ENCODE peak calls at places on chromosomes 7 and 10, in eight cellular contexts. Y is breast epithelium, E is fibroblast of lung, V is Peyer's patch, M is fibroblast of mammary gland, B is vagina, G is GM12878, I is BJ. N is an unnamed sample.

GRCh38 chr7:91632948-91633519 is 247.5 kb downstream of the MTERF1 start:
- DNase-seq in I (no peak), V (no peak), G (no peak), B (no peak), E (no peak), Y (no peak), M (no peak), N (no peak)

GRCh38 chr7:28309684-28310083 is 102.6 kb upstream of the CREB5 start:
- DNase-seq in G (no peak), M (no peak), V (no peak), Y (no peak), B (no peak), I (no peak), E (no peak), N (no peak)

GRCh38 chr7:15042285-15042684 is 139.7 kb upstream of the DGKB start:
- DNase-seq in I (no peak), E (no peak), B (no peak), M (no peak), Y (no peak), V (no peak), G (no peak), N (no peak)

GRCh38 chr10:101260764-101261341 is 31.6 kb upstream of the LBX1 start:
- DNase-seq in G (no peak), I (no peak), M (no peak), V (no peak), B (no peak), Y (no peak), E (no peak), N (no peak)

GRCh38 chr7:155232911-155233702 is 64.6 kb upstream of the INSIG1 start:
- DNase-seq in B (no peak), G (no peak), V (no peak), M (peak), Y (no peak), E (no peak), I (no peak), N (peak)

GRCh38 chr10:28719789-28720436 is 42.6 kb downstream of the BAMBI start:
- DNase-seq in G (no peak), I (no peak), V (no peak), Y (no peak), E (peak), M (peak), B (no peak), N (no peak)

GRCh38 chr7:134004829-134005505 is 122.2 kb upstream of the LRGUK start:
- DNase-seq in M (no peak), I (no peak), E (no peak), Y (no peak), B (no peak), V (no peak), G (no peak), N (no peak)

GRCh38 chr10:89738551-89739209 is 37.3 kb downstream of the KIF20B start:
- DNase-seq in V (no peak), B (no peak), E (no peak), G (peak), M (no peak), I (no peak), Y (no peak), N (no peak)

GRCh38 chr10:124524991-124525653 is 63.5 kb downstream of the LHPP start:
- DNase-seq in Y (peak), V (no peak), B (no peak), E (no peak), M (peak), G (no peak), I (no peak), N (peak)

GRCh38 chr10:15182541-15183207 is 14.2 kb upstream of the NMT2 start:
- DNase-seq in B (no peak), I (no peak), G (no peak), E (no peak), M (peak), Y (no peak), V (no peak), N (no peak)

GRCh38 chr7:155344270-155344617 is 46.6 kb downstream of the INSIG1 start:
- DNase-seq in G (no peak), V (no peak), I (no peak), Y (no peak), B (no peak), E (no peak), M (no peak), N (no peak)

GRCh38 chr10:61410353-61410752 is 42.8 kb downstream of the TMEM26 start:
- DNase-seq in I (no peak), Y (no peak), V (no peak), B (no peak), M (no peak), E (no peak), G (no peak), N (no peak)

GRCh38 chr10:127922675-127923366 is 15.9 kb downstream of the PTPRE start:
- DNase-seq in B (no peak), M (peak), I (no peak), V (no peak), Y (peak), G (no peak), E (peak), N (peak)

GRCh38 chr7:157825325-157825724 is 488.5 kb downstream of the DNAJB6 start:
- DNase-seq in M (no peak), B (no peak), G (no peak), E (no peak), Y (no peak), I (no peak), V (no peak), N (no peak)

GRCh38 chr10:91891285-91892001 is 17.8 kb downstream of the FGFBP3 start:
- DNase-seq in B (no peak), M (peak), G (no peak), V (no peak), E (peak), I (no peak), Y (no peak), N (no peak)

GRCh38 chr10:58873161-58873560 is 303.3 kb upstream of the PHYHIPL start:
- DNase-seq in G (no peak), I (no peak), M (no peak), Y (no peak), E (no peak), V (no peak), B (no peak), N (no peak)

GRCh38 chr10:123804716-123805115 is 86.9 kb downstream of the CPXM2 start:
- DNase-seq in M (peak), V (no peak), G (no peak), Y (no peak), I (peak), B (no peak), E (peak), N (no peak)

GRCh38 chr7:107056728-107057473 is 12.4 kb downstream of the PRKAR2B start:
- DNase-seq in E (no peak), Y (no peak), I (no peak), G (no peak), B (no peak), V (no peak), M (no peak), N (no peak)

GRCh38 chr10:117001144-117001543 is 3.8 kb downstream of the SHTN1 start:
- DNase-seq in G (no peak), M (no peak), E (no peak), Y (no peak), I (no peak), V (no peak), B (no peak), N (no peak)

GRCh38 chr10:78815702-78816334 is 252.9 kb upstream of the ZMIZ1 start:
- DNase-seq in I (no peak), Y (no peak), V (no peak), E (no peak), M (no peak), G (no peak), B (no peak), N (no peak)

GRCh38 chr10:92290076-92290836 is 622 bp downstream of the CPEB3 start:
- DNase-seq in V (no peak), M (peak), B (no peak), E (peak), I (no peak), G (no peak), Y (peak), N (peak)

GRCh38 chr10:86757110-86757790 is 831 bp downstream of the BMPR1A start:
- DNase-seq in I (no peak), G (no peak), E (peak), Y (peak), V (peak), M (peak), B (no peak), N (peak)

GRCh38 chr7:132261296-132261695 is 315.0 kb downstream of the PLXNA4 start:
- DNase-seq in B (no peak), M (no peak), V (no peak), I (no peak), E (no peak), G (no peak), Y (no peak), N (no peak)

GRCh38 chr7:74029991-74030415 is 2.0 kb downstream of the ELN start:
- DNase-seq in E (no peak), M (no peak), V (no peak), G (no peak), I (no peak), Y (no peak), B (no peak), N (peak)

GRCh38 chr10:110353244-110354119 is 48.8 kb upstream of the SMNDC1 start:
- DNase-seq in M (peak), E (peak), V (no peak), G (no peak), I (peak), B (no peak), Y (peak), N (peak)

GRCh38 chr7:131642429-131642828 is 86.0 kb upstream of the PODXL start:
- DNase-seq in G (no peak), M (no peak), E (no peak), Y (no peak), I (no peak), B (no peak), V (no peak), N (peak)

DNA sequence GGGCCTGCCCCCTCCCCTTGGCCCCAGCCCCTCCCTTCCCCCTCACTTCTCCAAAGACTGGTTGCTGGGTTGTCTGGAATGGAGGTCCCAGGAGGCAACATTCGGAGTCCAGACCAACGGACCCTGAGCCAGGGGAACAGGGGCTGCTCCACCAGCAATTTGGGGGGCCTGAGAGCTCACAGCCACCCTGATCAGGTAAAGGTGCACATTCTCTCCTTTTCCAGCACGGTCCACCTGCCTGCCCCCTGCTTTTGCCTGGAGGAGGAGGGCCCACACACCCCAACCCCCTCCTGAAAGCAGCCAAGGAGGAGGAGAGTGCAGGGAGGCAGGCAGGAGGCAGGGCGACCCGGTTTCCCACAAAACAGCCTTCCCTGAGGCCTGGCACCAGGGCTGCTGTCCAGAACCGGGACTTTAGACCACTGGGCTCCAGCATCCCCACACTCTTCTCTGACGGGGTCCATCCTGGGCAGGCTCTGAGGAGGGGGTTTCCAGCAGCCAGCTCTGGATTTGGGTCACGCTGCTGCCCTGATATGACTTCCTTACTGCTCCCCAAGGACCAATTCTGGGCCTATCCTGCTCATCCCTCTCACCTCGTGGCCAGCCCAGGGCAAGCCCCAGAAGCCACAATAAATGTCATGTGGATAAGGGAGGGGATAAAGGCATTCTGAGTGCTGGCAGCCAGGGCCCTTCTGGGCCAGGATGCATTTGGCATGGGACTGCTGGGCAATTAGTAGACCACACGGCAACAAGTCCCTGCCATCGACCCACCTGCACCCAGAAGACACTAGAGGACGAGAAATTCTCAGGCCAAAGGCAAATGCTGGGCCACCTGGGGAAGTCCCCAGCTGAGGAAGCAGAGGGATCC is 1.1 kb upstream of the CAMK2B start:
- DNase-seq in Y (peak), M (no peak), B (peak), I (no peak), E (no peak), V (no peak), G (no peak), N (peak)
- H3K4me3 ChIP-seq in Y (no peak), M (no peak), B (no peak), I (no peak), E (no peak), V (no peak), G (no peak), N (no peak)

GRCh38 chr10:56349611-56350010 is 11.4 kb downstream of the ZWINT start:
- DNase-seq in E (no peak), Y (no peak), B (no peak), V (no peak), M (no peak), G (no peak), I (no peak), N (no peak)
- TF ChIP-seq CTCF in E (no peak), Y (no peak), B (no peak), V (no peak), M (no peak), G (peak), I (no peak), N (peak)

DNA sequence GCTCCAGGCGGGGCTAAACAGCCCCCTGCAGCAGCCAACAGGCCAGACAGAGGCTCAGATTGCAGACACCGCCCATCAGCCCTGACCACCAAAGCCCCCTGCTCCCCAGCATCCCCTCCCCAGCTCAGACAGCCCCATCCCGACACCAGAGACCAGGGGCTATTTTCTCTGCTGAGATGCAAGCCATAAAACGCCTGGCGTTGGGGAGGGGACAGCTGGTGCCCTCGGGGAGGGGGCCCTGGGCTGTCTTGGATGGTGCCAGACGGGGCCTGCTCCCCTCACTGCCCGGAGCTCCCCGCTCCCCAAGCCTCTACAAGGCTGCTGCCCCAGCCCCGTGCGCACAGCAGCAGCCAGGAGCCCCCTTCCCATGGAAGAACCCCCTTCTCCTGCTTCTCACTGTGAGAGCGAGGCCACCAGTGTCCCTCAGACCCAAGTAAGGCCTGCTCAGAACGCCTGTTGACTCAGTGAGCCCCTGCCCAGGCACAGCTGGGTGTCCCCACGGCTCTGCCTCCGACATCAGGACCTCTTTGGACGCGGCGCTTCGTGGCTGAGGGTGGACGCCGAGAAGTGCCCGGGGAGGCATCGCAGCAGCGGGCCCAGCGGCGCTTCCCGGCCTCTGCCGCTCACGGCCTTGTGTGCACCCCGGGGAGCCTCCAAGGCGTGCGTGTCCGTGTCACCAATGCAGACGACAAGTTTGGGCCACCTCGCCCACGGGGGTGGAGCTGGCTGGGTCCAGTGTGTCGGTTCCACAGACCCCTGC is 32.0 kb downstream of the GET4 start:
- DNase-seq in G (no peak), Y (no peak), I (no peak), E (no peak), V (no peak), M (no peak), B (no peak), N (no peak)
- H3K4me3 ChIP-seq in G (no peak), Y (peak), I (no peak), E (no peak), V (peak), M (no peak), B (no peak), N (no peak)

GRCh38 chr10:114694062-114694461 is 36.0 kb upstream of the ABLIM1 start:
- DNase-seq in B (no peak), Y (no peak), V (no peak), I (no peak), M (no peak), E (peak), G (no peak), N (no peak)

GRCh38 chr10:114691442-114691941 is 33.4 kb upstream of the ABLIM1 start:
- DNase-seq in M (peak), G (no peak), B (no peak), V (no peak), I (no peak), E (peak), Y (no peak), N (no peak)

GRCh38 chr10:114697061-114697598 is 39.1 kb upstream of the ABLIM1 start:
- DNase-seq in Y (no peak), M (peak), V (no peak), B (no peak), I (peak), E (peak), G (no peak), N (peak)

GRCh38 chr10:114698271-114699185 is 40.5 kb upstream of the ABLIM1 start:
- DNase-seq in M (no peak), G (no peak), E (peak), V (no peak), I (peak), Y (no peak), B (no peak), N (no peak)

GRCh38 chr10:114694735-114695134 is 36.7 kb upstream of the ABLIM1 start:
- DNase-seq in I (no peak), G (no peak), M (no peak), V (no peak), E (no peak), B (no peak), Y (no peak), N (no peak)
- TF ChIP-seq CTCF in I (peak), G (peak), M (peak), V (peak), E (peak), B (no peak), Y (no peak), N (peak)

GRCh38 chr10:121084029-121084674 is 233.0 kb downstream of the WDR11 start:
- DNase-seq in B (no peak), E (no peak), V (no peak), M (no peak), Y (no peak), G (no peak), I (no peak), N (no peak)
- H3K4me3 ChIP-seq in B (no peak), E (no peak), V (no peak), M (no peak), Y (no peak), G (no peak), I (no peak), N (no peak)

DNA sequence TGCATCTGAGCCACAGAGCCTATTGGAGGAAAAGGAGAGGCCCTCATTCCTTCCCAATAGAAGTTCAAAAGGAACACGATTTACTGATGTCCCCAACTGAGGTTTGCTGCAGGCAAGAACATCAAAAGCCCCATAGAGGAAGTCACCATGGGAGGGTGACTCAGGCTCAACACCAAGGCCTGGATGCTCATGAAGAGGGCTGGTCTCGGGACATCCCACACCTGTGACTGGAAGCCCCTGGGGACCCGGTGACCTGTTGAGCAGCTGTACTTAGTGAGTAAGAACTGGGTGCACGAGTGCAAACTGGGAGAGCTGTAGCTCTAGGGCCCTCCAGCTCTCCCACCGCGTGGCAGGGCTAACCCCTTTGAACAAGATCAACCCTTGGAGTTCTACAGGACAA is 38.0 kb downstream of the CYTH3 start:
- DNase-seq in G (no peak), B (no peak), M (no peak), V (no peak), Y (no peak), E (no peak), I (no peak), N (no peak)
- TF ChIP-seq CTCF in G (no peak), B (no peak), M (no peak), V (no peak), Y (no peak), E (no peak), I (no peak), N (no peak)

GRCh38 chr7:88635149-88635548 is 124.4 kb upstream of the ZNF804B start:
- DNase-seq in V (no peak), G (no peak), B (no peak), E (no peak), I (no peak), M (no peak), Y (no peak), N (no peak)
- H3K4me3 ChIP-seq in V (no peak), G (no peak), B (no peak), E (no peak), I (no peak), M (no peak), Y (no peak), N (no peak)

DNA sequence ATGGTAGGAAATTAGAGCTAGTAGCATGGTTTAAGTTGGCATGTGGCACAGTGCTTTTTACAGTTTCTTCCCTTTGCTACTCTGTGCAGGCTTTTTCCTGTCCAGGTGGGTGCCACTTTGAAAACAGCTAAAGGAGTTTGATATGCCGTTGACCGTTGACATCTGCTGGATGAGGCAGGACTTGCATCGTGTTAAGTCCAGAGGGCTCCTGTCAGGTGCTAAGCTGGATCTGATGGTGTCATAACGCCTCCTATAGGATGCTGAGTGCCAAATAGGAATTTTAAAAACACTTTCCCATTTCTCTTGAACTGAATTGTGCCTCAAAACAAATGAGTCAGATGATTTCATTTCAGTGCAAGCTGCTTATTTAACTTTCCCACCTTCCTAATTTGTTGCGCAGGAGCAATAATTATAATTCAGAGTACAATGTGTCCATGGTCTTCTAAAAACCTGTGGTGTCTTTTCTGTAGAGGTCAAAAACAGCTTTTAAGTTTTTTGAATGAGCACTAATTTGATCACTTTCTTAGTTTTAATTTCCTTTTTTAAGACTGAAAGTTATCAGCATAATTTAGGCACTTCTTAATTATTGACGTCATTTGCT is 178.3 kb downstream of the CDCA7L start:
- DNase-seq in E (peak), V (no peak), G (peak), B (no peak), M (peak), I (no peak), Y (no peak), N (no peak)
- TF ChIP-seq CTCF in E (no peak), V (peak), G (peak), B (peak), M (peak), I (peak), Y (peak), N (no peak)